ENCODE peak calls at places on chromosome 12, in seven cellular contexts. M is HepG2, B is K562, W is SK-N-SH, Q is GM12878, S is HCT116, U is H1. Z is an unnamed sample.

GRCh38 chr12:44829045-44829444 is 47.1 kb downstream of the NELL2 start:
- DNase-seq in M (no peak), B (no peak), W (no peak), Q (no peak), S (no peak), U (no peak), Z (no peak)

GRCh38 chr12:1443421-1444141 is 150.8 kb downstream of the FBXL14 start:
- DNase-seq in M (no peak), B (no peak), W (no peak), Q (no peak), S (no peak), U (no peak), Z (no peak)

GRCh38 chr12:109654357-109654756 is 59.3 kb upstream of the FAM222A start:
- DNase-seq in M (no peak), B (no peak), W (peak; percentile 70), Q (no peak), S (no peak), U (no peak), Z (no peak)

GRCh38 chr12:13046914-13047472 is 2.8 kb downstream of the FAM234B start:
- DNase-seq in M (no peak), B (no peak), W (no peak), Q (no peak), S (no peak), U (no peak), Z (no peak)

GRCh38 chr12:40106655-40107054 is 774 bp upstream of the SLC2A13 start:
- DNase-seq in M (no peak), B (no peak), W (no peak), Q (no peak), S (no peak), U (no peak), Z (no peak)

GRCh38 chr12:68334136-68334535 is 2.0 kb upstream of the MDM1 start:
- DNase-seq in M (no peak), B (no peak), W (peak; percentile 19), Q (peak; percentile 45), S (no peak), U (no peak), Z (peak; percentile 74)

GRCh38 chr12:89195470-89195869 is 156.8 kb downstream of the DUSP6 start:
- DNase-seq in M (no peak), B (no peak), W (no peak), Q (no peak), S (no peak), U (no peak), Z (no peak)

GRCh38 chr12:89278862-89279261 is 73.4 kb downstream of the DUSP6 start:
- DNase-seq in M (no peak), B (no peak), W (peak; percentile 65), Q (no peak), S (no peak), U (no peak), Z (no peak)

GRCh38 chr12:114963846-114964245 is 279.9 kb upstream of the TBX3 start:
- DNase-seq in M (no peak), B (no peak), W (no peak), Q (no peak), S (no peak), U (no peak), Z (no peak)

GRCh38 chr12:105204916-105205315 is 31.1 kb downstream of the APPL2 start:
- DNase-seq in M (no peak), B (no peak), W (no peak), Q (no peak), S (no peak), U (no peak), Z (no peak)

GRCh38 chr12:25806271-25806670 is 152.2 kb upstream of the RASSF8 start:
- DNase-seq in M (no peak), B (no peak), W (no peak), Q (no peak), S (no peak), U (no peak), Z (no peak)

GRCh38 chr12:116236148-116236731 is 41.3 kb downstream of the MED13L start:
- DNase-seq in M (peak; percentile 43), B (peak; percentile 29), W (peak; percentile 48), Q (peak; percentile 16), S (no peak), U (no peak), Z (no peak)

DNA sequence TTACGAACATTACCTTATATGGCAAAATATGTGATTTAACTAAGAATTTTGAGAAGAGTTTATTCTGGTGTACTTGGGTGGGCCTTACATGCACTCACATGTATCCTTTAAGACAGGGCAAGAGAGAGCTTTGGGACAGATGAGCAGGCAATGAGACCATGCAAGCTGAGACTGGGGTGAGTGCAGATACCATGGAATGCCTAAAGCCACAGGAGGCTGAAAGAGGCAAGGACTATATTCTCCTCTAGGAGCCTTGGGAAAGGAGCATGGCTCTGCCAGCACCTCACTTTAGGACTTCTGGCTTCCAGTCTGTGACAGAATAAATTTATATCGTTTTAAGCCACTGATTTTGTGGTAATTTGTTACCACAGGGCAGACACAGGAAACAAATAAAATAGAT is 217.1 kb downstream of the PPFIA2 start:
- DNase-seq in M (no peak), B (no peak), W (no peak), Q (no peak), S (no peak), U (no peak), Z (no peak)
- TF ChIP-seq JUND in M (no peak), B (no peak), W (no peak), Q (no peak), S (no peak), U (no peak), Z (no peak)

GRCh38 chr12:100173111-100173510 is 27.5 kb upstream of the ACTR6 start:
- DNase-seq in M (no peak), B (no peak), W (no peak), Q (no peak), S (no peak), U (no peak), Z (no peak)
- TF ChIP-seq JUND in M (no peak), B (no peak), W (no peak), Q (no peak), S (no peak), U (no peak), Z (no peak)

GRCh38 chr12:58639323-58639934 is 280.9 kb downstream of the LRIG3 start:
- DNase-seq in M (no peak), B (no peak), W (no peak), Q (no peak), S (no peak), U (no peak), Z (no peak)

GRCh38 chr12:58629376-58629775 is 290.9 kb downstream of the LRIG3 start:
- DNase-seq in M (no peak), B (no peak), W (no peak), Q (no peak), S (no peak), U (no peak), Z (no peak)

GRCh38 chr12:58633479-58633878 is 286.8 kb downstream of the LRIG3 start:
- DNase-seq in M (no peak), B (no peak), W (no peak), Q (no peak), S (no peak), U (no peak), Z (no peak)
- TF ChIP-seq JUND in M (no peak), B (no peak), W (no peak), Q (no peak), S (no peak), U (no peak), Z (no peak)

DNA sequence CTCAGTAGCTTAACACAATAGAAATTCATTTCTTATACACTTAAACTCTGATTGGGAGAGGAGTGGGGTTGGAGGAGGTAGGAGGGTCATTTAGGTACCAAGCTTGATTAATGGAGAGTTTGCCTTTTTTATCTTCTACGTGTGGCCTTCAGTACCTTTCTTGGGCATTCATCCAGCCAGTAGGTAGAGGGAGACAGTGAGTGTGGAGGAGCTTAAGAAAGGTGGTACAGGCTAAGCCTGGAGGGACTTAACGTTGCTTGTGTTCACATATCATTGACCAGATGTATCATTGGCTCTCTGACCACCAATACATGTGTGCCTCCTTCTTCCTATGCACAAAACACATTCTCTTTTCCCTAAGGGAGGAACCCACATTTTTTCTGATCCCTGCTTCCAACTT is 232.9 kb upstream of the CRY1 start:
- DNase-seq in M (no peak), B (no peak), W (no peak), Q (no peak), S (no peak), U (no peak), Z (no peak)
- TF ChIP-seq JUND in M (no peak), B (no peak), W (no peak), Q (no peak), S (no peak), U (no peak), Z (no peak)

GRCh38 chr12:54975875-54976274 is 8.7 kb downstream of the TESPA1 start:
- DNase-seq in M (no peak), B (no peak), W (no peak), Q (no peak), S (no peak), U (no peak), Z (no peak)

GRCh38 chr12:54977857-54978256 is 6.7 kb downstream of the TESPA1 start:
- DNase-seq in M (no peak), B (no peak), W (no peak), Q (no peak), S (no peak), U (no peak), Z (no peak)

GRCh38 chr12:54975272-54975671 is 9.3 kb downstream of the TESPA1 start:
- DNase-seq in M (no peak), B (no peak), W (no peak), Q (no peak), S (no peak), U (no peak), Z (no peak)

GRCh38 chr12:54974281-54974680 is 10.3 kb downstream of the TESPA1 start:
- DNase-seq in M (peak; percentile 1), B (no peak), W (no peak), Q (no peak), S (no peak), U (no peak), Z (no peak)

GRCh38 chr12:54977155-54977554 is 7.4 kb downstream of the TESPA1 start:
- DNase-seq in M (no peak), B (no peak), W (no peak), Q (no peak), S (no peak), U (no peak), Z (no peak)
- TF ChIP-seq JUND in M (no peak), B (no peak), W (no peak), Q (no peak), S (no peak), U (no peak), Z (no peak)

GRCh38 chr12:10620078-10620779 is 6.8 kb upstream of the MAGOHB start:
- DNase-seq in M (no peak), B (no peak), W (no peak), Q (no peak), S (no peak), U (no peak), Z (no peak)
- TF ChIP-seq JUND in M (no peak), B (no peak), W (no peak), Q (no peak), S (no peak), U (no peak), Z (no peak)

GRCh38 chr12:66359300-66359699 is 57.0 kb downstream of the HELB start:
- DNase-seq in M (no peak), B (no peak), W (no peak), Q (no peak), S (no peak), U (no peak), Z (no peak)
- TF ChIP-seq JUND in M (no peak), B (no peak), W (no peak), Q (no peak), S (no peak), U (no peak), Z (no peak)